ENCODE peak calls at places on chromosomes 2 and 18, in six cellular contexts. F is pancreas, J is foreskin fibroblast, H is endodermal cell, O is GM12865, R is K562. E is an unnamed sample.

GRCh38 chr18:364221-364620 is 96.4 kb upstream of the THOC1 start:
- DNase-seq in H (no peak), J (no peak), R (no peak), F (no peak), O (no peak), E (peak)

GRCh38 chr2:195861821-195862220 is 204.8 kb downstream of the SLC39A10 start:
- DNase-seq in F (no peak), J (no peak), H (no peak), R (no peak), O (no peak), E (no peak)

GRCh38 chr2:40957508-40957907 is 505.6 kb upstream of the SLC8A1 start:
- DNase-seq in O (peak), F (no peak), R (no peak), H (no peak), J (no peak), E (no peak)

GRCh38 chr2:124027182-124027581 is 2.1 kb downstream of the CNTNAP5 start:
- DNase-seq in F (no peak), O (peak), H (peak), J (peak), R (peak), E (peak)

GRCh38 chr2:72143441-72144356 is 4.0 kb downstream of the CYP26B1 start:
- DNase-seq in F (peak), H (peak), O (no peak), R (no peak), J (peak), E (no peak)

GRCh38 chr2:113390133-113390849 is 47.2 kb upstream of the ZNG1B start:
- DNase-seq in R (peak), J (peak), F (no peak), H (peak), O (peak), E (peak)

GRCh38 chr18:80088823-80089222 is 20.2 kb upstream of the ADNP2 start:
- DNase-seq in F (no peak), H (no peak), R (no peak), J (no peak), O (no peak), E (no peak)

GRCh38 chr2:112529751-112530150 is 12.5 kb upstream of the POLR1B start:
- DNase-seq in O (no peak), H (no peak), R (no peak), F (no peak), J (no peak), E (no peak)

GRCh38 chr2:235500761-235501662 is 7.2 kb downstream of the AGAP1 start:
- DNase-seq in F (no peak), R (no peak), J (peak), H (peak), O (no peak), E (no peak)

GRCh38 chr2:111634050-111634784 is 249.8 kb downstream of the ANAPC1 start:
- DNase-seq in H (no peak), F (no peak), O (peak), R (no peak), J (peak), E (no peak)

GRCh38 chr2:68799615-68800400 is 65.2 kb downstream of the ARHGAP25 start:
- DNase-seq in H (no peak), O (no peak), R (no peak), F (no peak), J (no peak), E (no peak)

DNA sequence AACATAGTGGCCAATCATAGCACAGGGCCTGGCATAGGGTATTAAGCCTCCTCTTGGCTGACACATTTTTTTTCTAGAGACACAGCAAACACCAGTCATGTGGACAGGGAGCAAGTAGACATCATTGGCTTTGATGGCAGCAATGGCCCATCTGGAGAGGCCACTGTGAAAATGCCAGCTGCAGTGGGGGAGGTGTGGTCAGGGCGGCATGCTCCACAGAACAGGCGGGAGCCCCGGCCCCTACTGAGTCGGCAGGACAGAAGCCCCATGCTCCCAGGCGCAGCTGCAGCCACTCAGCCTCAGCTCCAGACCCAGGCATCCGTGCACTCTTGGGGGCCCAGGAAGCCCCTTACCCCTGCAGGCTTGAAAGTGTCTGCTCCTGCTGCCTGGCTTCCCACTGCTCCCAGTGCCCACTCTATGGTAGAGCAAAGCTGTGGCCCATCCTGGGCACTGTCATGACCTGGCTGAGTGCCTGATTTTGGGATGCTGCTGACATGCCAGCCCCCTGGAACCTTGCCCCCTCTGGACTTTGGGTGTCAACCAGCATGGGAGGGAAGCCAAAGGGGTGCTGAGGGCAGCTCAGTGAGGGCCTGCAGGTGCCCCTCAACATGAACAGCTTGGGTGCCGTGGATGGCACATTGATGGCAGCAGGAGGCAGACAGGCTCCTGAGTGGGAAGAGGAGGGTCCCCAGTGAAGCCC is 23.3 kb upstream of the UBE2F start:
- DNase-seq in R (no peak), F (peak), J (no peak), O (no peak), H (no peak), E (no peak)
- H3K4me3 ChIP-seq in R (no peak), F (no peak), J (no peak), O (no peak), H (no peak), E (no peak)

GRCh38 chr2:219418570-219419189 is 503 bp downstream of the DES start:
- DNase-seq in R (no peak), H (peak), O (no peak), F (peak), J (no peak), E (no peak)
- TF ChIP-seq CTCF in R (no peak), H (peak), O (no peak), F (no peak), J (no peak), E (no peak)

GRCh38 chr2:65392609-65393008 is 39.8 kb downstream of the SPRED2 start:
- DNase-seq in R (no peak), J (no peak), O (no peak), H (no peak), F (no peak), E (no peak)

GRCh38 chr2:65396348-65397026 is 35.9 kb downstream of the SPRED2 start:
- DNase-seq in F (no peak), O (no peak), J (peak), R (no peak), H (no peak), E (peak)

GRCh38 chr2:65395621-65396347 is 36.6 kb downstream of the SPRED2 start:
- DNase-seq in F (no peak), H (no peak), O (no peak), R (no peak), J (no peak), E (no peak)

GRCh38 chr2:65393743-65394422 is 38.5 kb downstream of the SPRED2 start:
- DNase-seq in J (no peak), O (peak), H (no peak), R (no peak), F (no peak), E (no peak)

DNA sequence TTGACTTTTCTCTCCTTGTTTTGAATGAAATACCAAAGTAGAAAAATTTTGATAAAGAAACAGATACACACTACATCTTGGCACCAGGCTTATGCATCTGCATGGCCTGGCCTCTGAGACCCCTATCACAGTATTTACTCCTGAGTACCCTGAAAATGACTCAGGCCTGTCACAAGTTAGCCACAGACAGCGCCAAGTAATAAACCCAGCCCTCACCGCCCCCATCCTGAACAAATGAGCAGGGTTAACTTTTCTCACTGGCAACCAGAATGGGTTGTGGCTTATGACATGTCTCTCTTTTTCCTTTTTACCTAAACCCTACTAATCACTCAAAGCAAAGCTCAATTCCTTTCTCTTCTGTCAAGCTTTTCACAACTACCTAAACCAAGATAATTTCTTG is 35.3 kb downstream of the SPRED2 start:
- DNase-seq in H (no peak), F (no peak), R (no peak), O (peak), J (peak), E (no peak)
- H3K4me3 ChIP-seq in H (no peak), F (no peak), R (no peak), O (no peak), J (no peak), E (no peak)

DNA sequence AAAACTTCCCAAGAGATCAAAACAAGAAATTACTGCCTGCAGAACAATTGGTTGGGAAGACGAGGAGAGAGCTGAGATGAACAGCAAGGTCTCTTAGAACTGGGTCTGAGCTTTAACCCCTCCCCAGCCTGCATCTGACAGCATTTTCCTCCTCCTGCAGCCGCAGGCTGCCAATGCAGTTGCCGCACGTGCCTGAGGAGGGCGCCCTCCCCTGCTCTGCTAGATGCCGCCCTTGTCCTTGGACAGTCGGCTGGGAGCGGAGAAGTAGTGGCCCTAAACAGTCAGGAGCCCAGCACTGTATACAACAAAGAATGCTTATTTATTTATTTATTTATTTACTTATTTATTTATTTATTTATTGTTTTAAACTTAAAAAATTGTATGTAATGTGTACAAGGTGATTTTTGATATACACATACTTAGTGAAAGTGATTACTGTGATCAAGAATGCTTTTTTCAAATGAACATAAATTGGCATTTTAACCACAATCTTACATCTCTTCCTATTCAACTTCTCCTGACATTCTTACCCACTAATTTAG is 776.4 kb downstream of the TSN start:
- DNase-seq in J (no peak), R (no peak), H (peak), O (no peak), F (no peak), E (no peak)
- TF ChIP-seq CTCF in J (peak), R (no peak), H (peak), O (peak), F (no peak), E (peak)

DNA sequence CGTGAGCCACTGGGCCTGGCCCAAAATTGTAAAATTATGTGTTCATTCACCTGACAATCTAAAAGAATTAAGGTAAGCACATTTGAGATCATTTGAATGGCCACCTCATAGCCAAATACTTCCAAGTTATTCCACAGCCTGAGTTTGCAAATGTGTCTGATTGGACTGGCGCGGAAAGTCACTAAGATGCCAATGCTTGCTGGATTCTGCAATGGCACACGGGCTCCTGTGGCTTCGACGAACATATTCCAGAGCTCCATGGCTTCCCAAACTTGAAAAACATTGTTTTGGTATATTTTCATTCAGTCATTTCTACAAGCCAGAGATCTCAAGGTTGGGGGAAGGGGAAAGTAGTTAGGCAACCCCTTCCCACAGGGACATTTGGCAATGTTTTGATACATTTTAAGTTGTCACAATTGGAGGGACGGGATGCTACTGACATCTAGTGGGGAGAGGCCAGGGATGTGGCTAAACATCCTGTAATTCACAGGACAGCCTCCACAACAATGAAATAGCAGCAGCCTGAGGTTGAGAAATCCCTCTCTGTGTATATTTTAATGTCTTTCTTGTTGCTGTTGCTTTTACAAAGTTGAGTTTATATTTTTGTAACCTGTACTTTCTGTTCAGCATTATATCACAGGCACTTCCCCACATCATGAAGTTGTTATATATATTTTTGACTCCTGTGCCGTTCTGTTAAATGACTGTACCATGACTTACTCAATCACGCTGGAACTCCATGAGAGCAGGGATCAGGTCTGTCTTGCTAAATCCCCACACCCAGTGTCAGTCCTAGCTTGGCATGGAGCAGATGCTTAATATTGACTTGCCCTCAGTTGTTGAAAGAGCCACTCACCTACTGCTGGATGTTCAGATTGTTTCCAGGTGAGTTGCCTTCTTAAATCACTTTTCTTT is 56.9 kb downstream of the COL4A4 start:
- DNase-seq in J (peak), F (no peak), H (peak), R (peak), O (peak), E (no peak)
- H3K4me3 ChIP-seq in J (no peak), F (no peak), H (no peak), R (no peak), O (no peak), E (no peak)

GRCh38 chr18:12008181-12008767 is 27.0 kb downstream of the IMPA2 start:
- DNase-seq in F (peak), R (no peak), J (no peak), H (no peak), O (no peak), E (no peak)

GRCh38 chr18:12010187-12010802 is 29.0 kb downstream of the IMPA2 start:
- DNase-seq in O (no peak), F (no peak), J (no peak), R (no peak), H (no peak), E (no peak)

GRCh38 chr18:12007063-12007462 is 25.8 kb downstream of the IMPA2 start:
- DNase-seq in H (no peak), J (no peak), R (no peak), F (peak), O (no peak), E (no peak)

GRCh38 chr18:12009581-12010140 is 28.4 kb downstream of the IMPA2 start:
- DNase-seq in F (no peak), R (no peak), H (no peak), O (no peak), J (no peak), E (no peak)

GRCh38 chr18:12008842-12009580 is 27.7 kb downstream of the IMPA2 start:
- DNase-seq in J (no peak), R (no peak), F (peak), H (no peak), O (no peak), E (no peak)
- TF ChIP-seq CTCF in J (no peak), R (no peak), F (no peak), H (no peak), O (no peak), E (no peak)

GRCh38 chr2:229673676-229674075 is 40.7 kb downstream of the DNER start:
- DNase-seq in O (no peak), H (no peak), F (no peak), R (no peak), J (no peak), E (peak)

GRCh38 chr2:229679393-229680125 is 34.8 kb downstream of the DNER start:
- DNase-seq in F (no peak), H (no peak), R (no peak), J (no peak), O (no peak), E (no peak)

GRCh38 chr2:229675569-229675968 is 38.8 kb downstream of the DNER start:
- DNase-seq in R (no peak), F (peak), O (no peak), H (no peak), J (peak), E (no peak)

GRCh38 chr2:229672021-229672420 is 42.3 kb downstream of the DNER start:
- DNase-seq in H (no peak), R (no peak), O (no peak), F (no peak), J (no peak), E (no peak)

GRCh38 chr2:229674830-229675530 is 39.4 kb downstream of the DNER start:
- DNase-seq in O (no peak), H (no peak), F (no peak), J (no peak), R (no peak), E (peak)
- H3K4me3 ChIP-seq in O (no peak), H (no peak), F (no peak), J (no peak), R (no peak), E (no peak)

E was measured in LNCaP clone FGC.